ENCODE peak calls at places on chromosomes 6 and 20, in ten cellular contexts. N is mesenchymal stem cell, C is gastrocnemius medialis, K is heart right ventricle, E is neuronal stem cell, G is H7, S is epithelial cell of esophagus, V is cardiac fibroblast, J is AG09309, B is Caco-2. O is an unnamed sample.

GRCh38 chr20:37905969-37906613 is 3.2 kb downstream of the VSTM2L start:
- DNase-seq in N (no peak), C (no peak), K (no peak), E (no peak), G (no peak), S (no peak), V (no peak), J (no peak), B (no peak), O (no peak)

GRCh38 chr6:35034411-35035171 is 106.5 kb downstream of the TCP11 start:
- DNase-seq in N (no peak), C (peak), K (peak), E (no peak), G (no peak), S (peak), V (peak), J (no peak), B (no peak), O (no peak)

GRCh38 chr20:51425347-51426106 is 117.0 kb downstream of the NFATC2 start:
- DNase-seq in N (no peak), C (no peak), K (no peak), E (no peak), G (no peak), S (no peak), V (no peak), J (no peak), B (no peak), O (no peak)

GRCh38 chr6:35385457-35386202 is 43.3 kb downstream of the PPARD start:
- DNase-seq in N (no peak), C (no peak), K (no peak), E (no peak), G (no peak), S (no peak), V (peak), J (no peak), B (no peak), O (no peak)

GRCh38 chr6:110485461-110485860 is 9.0 kb upstream of the SLC22A16 start:
- DNase-seq in N (no peak), C (no peak), K (no peak), E (no peak), G (no peak), S (no peak), V (no peak), J (no peak), B (no peak), O (no peak)

GRCh38 chr20:47088339-47088738 is 193.7 kb downstream of the EYA2 start:
- DNase-seq in N (no peak), C (no peak), K (no peak), E (no peak), G (no peak), S (no peak), V (no peak), J (no peak), B (no peak), O (no peak)

GRCh38 chr6:87115402-87116135 is 20.7 kb upstream of the CGA start:
- DNase-seq in N (no peak), C (no peak), K (no peak), E (no peak), G (no peak), S (no peak), V (no peak), J (no peak), B (no peak), O (no peak)

GRCh38 chr6:136538836-136539235 is 11.4 kb downstream of the MAP7 start:
- DNase-seq in N (no peak), C (no peak), K (no peak), E (no peak), G (no peak), S (peak), V (no peak), J (no peak), B (no peak), O (no peak)

GRCh38 chr6:153231048-153231635 is 100.1 kb upstream of the RGS17 start:
- DNase-seq in N (peak), C (no peak), K (peak), E (peak), G (peak), S (peak), V (peak), J (no peak), B (peak), O (no peak)

GRCh38 chr20:50144362-50144761 is 9.2 kb downstream of the PEDS1 start:
- DNase-seq in N (peak), C (peak), K (no peak), E (no peak), G (no peak), S (peak), V (peak), J (peak), B (no peak), O (no peak)

GRCh38 chr6:84583784-84584183 is 180.6 kb downstream of the TBX18 start:
- DNase-seq in N (peak), C (no peak), K (no peak), E (no peak), G (no peak), S (no peak), V (peak), J (no peak), B (no peak), O (no peak)

GRCh38 chr6:70549327-70549726 is 17.4 kb upstream of the SDHAF4 start:
- DNase-seq in N (no peak), C (no peak), K (no peak), E (no peak), G (no peak), S (no peak), V (no peak), J (peak), B (no peak), O (no peak)

GRCh38 chr6:127366281-127367022 is 23.0 kb upstream of the ECHDC1 start:
- DNase-seq in N (peak), C (no peak), K (no peak), E (no peak), G (peak), S (peak), V (peak), J (peak), B (no peak), O (no peak)

GRCh38 chr6:75203721-75204120 is 2.1 kb downstream of the COL12A1 start:
- DNase-seq in N (no peak), C (no peak), K (no peak), E (no peak), G (no peak), S (no peak), V (peak), J (no peak), B (no peak), O (no peak)
- H3K4me3 ChIP-seq in N (no peak), C (peak), K (no peak), E (no peak), G (no peak), S (no peak), V (peak), J (peak), B (peak), O (peak)

GRCh38 chr6:31399589-31400466 is 3.6 kb upstream of the MICA start:
- DNase-seq in N (peak), C (peak), K (peak), E (peak), G (peak), S (peak), V (peak), J (peak), B (peak), O (peak)
- H3K4me3 ChIP-seq in N (peak), C (peak), K (peak), E (peak), G (peak), S (peak), V (peak), J (peak), B (peak), O (peak)

DNA sequence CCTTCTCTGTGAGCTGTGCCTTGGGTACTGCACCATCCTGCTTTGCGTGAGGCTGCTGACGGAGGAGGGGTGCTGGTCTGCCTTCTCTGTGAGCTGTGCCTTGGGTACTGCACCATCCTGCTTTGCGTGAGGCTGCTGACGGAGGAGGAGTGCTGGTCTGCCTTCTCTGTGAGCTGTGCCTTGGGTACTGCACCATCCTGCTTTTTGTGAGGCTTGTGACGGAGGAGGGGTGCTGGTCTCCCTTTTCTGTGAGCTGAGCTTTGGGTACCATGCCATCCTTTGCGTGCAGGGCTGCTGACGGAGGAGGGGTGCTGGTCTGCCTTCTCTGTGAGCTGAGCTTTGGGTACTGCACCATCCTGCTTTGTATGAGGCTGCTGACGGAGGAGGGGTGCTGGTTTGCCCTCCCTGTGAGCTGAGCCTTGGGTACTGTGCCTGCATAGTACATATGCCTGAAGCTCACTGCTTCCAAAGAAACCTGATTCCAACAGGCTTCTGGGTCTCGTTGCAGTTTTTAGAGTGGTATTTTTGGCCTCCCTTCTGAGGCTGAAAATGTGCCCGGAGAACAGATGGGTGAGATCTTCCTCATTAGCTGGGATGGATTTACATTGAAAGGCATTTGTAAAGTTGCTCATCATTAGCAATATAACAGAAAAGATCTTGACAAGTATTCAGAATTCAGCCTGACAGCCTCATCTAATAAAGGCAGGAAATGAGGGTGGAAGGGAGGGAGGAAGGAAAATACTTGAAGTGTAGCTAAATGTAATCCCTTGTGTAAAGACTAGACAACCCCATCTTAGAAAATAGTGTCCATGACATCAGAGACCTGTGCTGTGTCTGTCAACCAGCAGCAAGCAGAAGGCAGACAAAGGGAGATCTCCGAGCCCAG is 46.8 kb upstream of the UNC93A start:
- DNase-seq in N (no peak), C (no peak), K (no peak), E (no peak), G (no peak), S (no peak), V (no peak), J (no peak), B (no peak), O (no peak)
- H3K4me3 ChIP-seq in N (no peak), C (no peak), K (no peak), E (no peak), G (no peak), S (no peak), V (no peak), J (no peak), B (no peak), O (no peak)

DNA sequence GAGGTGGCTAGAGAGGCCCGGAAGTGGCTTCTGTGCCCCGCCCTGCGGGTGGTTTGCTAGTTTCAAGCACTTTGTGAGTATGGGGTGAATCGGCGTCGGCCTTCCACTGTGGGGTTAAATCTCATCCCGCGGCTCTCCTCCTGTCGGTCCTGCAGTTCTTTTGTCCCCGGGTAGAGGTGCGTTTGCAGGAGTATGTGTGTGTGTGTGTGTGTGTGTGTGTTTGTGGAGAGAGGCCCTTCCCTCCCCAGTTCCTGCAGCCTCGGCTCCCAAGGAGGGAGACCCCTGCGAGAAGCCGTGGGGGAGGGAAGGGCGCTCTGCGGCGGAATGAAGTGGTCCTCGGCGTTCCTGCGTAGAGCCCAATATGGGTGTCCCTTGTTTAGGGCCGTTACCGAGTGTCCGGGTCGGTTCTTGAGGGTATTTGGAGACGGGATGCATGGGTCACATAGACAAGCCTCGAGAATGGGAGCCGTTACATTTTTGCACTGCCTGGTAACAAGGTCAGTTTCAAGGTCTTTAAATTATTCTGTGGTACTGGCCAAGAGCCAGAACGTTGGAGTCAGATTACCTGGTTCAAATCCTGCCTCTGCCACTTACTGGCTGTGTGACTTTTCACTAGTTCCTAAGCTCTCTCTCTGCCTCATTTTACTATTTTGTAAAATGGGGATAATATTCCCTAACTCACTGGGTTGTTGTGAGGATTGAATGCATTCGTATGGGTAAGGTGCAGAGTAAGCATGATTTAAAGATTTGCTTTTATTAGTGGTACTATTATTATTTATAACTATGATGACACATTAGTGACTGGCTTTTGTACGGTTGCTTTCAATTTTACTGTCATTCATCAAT is at the start of gene ZKSCAN3:
- DNase-seq in N (peak), C (peak), K (peak), E (peak), G (peak), S (peak), V (peak), J (no peak), B (peak), O (peak)
- H3K4me3 ChIP-seq in N (peak), C (peak), K (peak), E (peak), G (peak), S (peak), V (peak), J (peak), B (peak), O (peak)

GRCh38 chr6:149482542-149483261 is 2.1 kb downstream of the ZC3H12D start:
- DNase-seq in N (no peak), C (no peak), K (no peak), E (no peak), G (no peak), S (no peak), V (no peak), J (no peak), B (no peak), O (no peak)
- H3K4me3 ChIP-seq in N (no peak), C (peak), K (no peak), E (no peak), G (no peak), S (no peak), V (no peak), J (no peak), B (no peak), O (peak)

GRCh38 chr6:42511803-42512422 is 51.9 kb upstream of the UBR2 start:
- DNase-seq in N (peak), C (no peak), K (no peak), E (no peak), G (no peak), S (peak), V (peak), J (no peak), B (no peak), O (no peak)

GRCh38 chr6:42512498-42513042 is 51.3 kb upstream of the UBR2 start:
- DNase-seq in N (peak), C (no peak), K (no peak), E (no peak), G (peak), S (no peak), V (no peak), J (no peak), B (no peak), O (no peak)

GRCh38 chr6:42507901-42508300 is 55.9 kb upstream of the UBR2 start:
- DNase-seq in N (peak), C (no peak), K (no peak), E (no peak), G (no peak), S (no peak), V (no peak), J (no peak), B (no peak), O (no peak)

GRCh38 chr6:42509765-42510164 is 54.1 kb upstream of the UBR2 start:
- DNase-seq in N (peak), C (no peak), K (no peak), E (no peak), G (no peak), S (no peak), V (no peak), J (no peak), B (no peak), O (no peak)

GRCh38 chr6:42510795-42511194 is 53.0 kb upstream of the UBR2 start:
- DNase-seq in N (no peak), C (no peak), K (no peak), E (no peak), G (no peak), S (no peak), V (no peak), J (no peak), B (no peak), O (no peak)
- H3K4me3 ChIP-seq in N (no peak), C (no peak), K (no peak), E (no peak), G (no peak), S (no peak), V (no peak), J (no peak), B (no peak), O (no peak)

DNA sequence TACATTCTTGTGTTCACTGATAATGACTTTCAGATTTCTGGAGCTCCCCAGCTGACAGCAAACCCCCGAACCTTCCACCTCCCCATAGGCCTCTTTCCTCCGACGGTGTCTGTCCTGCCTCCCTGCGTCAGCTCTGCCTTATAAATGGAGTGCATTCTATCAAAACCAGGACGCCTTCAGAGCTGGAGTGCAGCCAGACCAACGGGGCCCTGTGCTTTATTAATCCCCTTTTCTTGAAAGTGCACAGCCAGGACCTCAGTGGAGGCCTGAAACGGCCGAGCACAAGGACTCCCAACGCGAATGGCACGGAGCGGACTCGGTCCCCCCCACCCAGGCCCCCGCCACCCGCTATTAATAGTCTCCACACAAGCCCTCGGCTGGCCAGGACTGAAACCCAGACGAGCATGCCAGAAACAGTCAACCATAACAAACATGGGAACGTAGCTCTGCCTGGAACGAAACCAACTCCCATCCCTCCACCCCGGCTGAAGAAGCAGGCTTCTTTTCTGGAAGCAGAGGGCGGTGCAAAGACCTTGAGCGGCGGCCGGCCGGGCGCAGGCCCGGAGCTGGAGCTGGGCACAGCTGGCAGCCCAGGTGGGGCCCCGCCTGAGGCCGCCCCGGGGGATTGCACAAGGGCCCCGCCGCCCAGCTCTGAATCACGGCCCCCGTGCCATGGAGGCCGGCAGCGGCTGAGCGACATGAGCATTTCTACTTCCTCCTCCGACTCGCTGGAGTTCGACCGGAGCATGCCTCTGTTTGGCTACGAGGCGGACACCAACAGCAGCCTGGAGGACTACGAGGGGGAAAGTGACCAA is 42.3 kb upstream of the NAA20 start:
- DNase-seq in N (peak), C (peak), K (peak), E (no peak), G (peak), S (peak), V (peak), J (peak), B (peak), O (no peak)
- H3K4me3 ChIP-seq in N (peak), C (peak), K (peak), E (no peak), G (no peak), S (peak), V (peak), J (peak), B (peak), O (peak)

GRCh38 chr6:25068866-25069265 is 133.1 kb upstream of the RIPOR2 start:
- DNase-seq in N (no peak), C (no peak), K (no peak), E (no peak), G (no peak), S (no peak), V (no peak), J (no peak), B (no peak), O (no peak)

GRCh38 chr6:25066593-25066992 is 130.8 kb upstream of the RIPOR2 start:
- DNase-seq in N (no peak), C (no peak), K (no peak), E (no peak), G (no peak), S (no peak), V (no peak), J (no peak), B (no peak), O (no peak)

DNA sequence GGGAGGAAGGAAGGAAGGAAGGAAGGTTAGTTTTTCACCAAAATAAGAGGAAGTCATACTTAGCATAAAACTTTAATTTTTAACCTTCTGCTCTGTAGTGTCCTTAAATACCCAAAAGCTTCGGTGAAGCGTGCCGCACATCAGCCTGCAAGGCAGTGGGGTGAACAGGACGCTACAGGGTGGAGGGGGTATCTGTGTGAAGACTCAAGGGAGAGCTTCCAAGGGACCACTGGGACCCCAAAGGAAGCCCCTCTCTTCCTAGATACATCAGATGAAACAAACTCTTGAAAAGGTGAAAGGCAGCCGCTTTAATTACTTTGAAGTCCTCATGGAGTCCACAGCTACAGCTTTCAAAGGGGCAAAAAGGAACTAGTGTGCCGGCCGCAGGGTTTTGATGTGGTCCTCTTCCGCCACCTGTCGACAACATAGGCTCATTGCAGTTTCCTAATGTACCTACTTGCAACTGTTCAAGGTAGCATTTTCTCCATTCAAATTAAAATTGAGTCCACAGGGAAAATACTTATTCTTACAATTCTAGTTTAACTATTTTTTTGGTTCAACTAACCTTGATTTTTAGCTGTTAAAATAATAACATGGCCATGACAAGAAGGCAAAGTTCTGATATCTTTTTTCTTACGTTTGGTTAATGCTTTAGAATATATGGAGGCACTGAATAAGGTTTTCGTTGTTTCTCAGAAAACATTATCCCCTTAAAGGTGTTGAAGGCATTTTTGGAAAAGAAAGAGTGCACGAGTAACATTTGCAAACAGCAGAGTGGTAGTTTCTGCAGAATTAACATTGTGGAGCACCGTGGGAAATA is 135.0 kb upstream of the RIPOR2 start:
- DNase-seq in N (peak), C (peak), K (peak), E (peak), G (peak), S (peak), V (peak), J (peak), B (peak), O (peak)
- H3K4me3 ChIP-seq in N (no peak), C (no peak), K (no peak), E (no peak), G (no peak), S (no peak), V (no peak), J (no peak), B (no peak), O (no peak)

O was measured in esophagus squamous epithelium.